ENCODE peak calls at places on chromosomes 4 and X, in seven cellular contexts. One of them, this sample, is unnamed.

GRCh38 chr4:56342746-56343145 is 44.5 kb downstream of the AASDH start:
- DNase-seq in body of pancreas: no peak
- DNase-seq in CD8-positive, alpha-beta T cell: no peak
- DNase-seq in A549: no peak
- DNase-seq in NCI-H510A treated with DMSO at 0.1 percent for 48 hours: no peak
- DNase-seq in cardiac muscle cell: no peak
- DNase-seq in MV-4-11: no peak
- DNase-seq in this sample: no peak

GRCh38 chrX:21745756-21746155 is 12.2 kb downstream of the SMPX start:
- DNase-seq in body of pancreas: peak; percentile 25
- DNase-seq in CD8-positive, alpha-beta T cell: peak; percentile 21
- DNase-seq in A549: peak; percentile 24
- DNase-seq in NCI-H510A treated with DMSO at 0.1 percent for 48 hours: peak; percentile 2
- DNase-seq in cardiac muscle cell: peak; percentile 56
- DNase-seq in MV-4-11: peak; percentile 8
- DNase-seq in this sample: peak; percentile 21

GRCh38 chrX:12007881-12008280 is 130.4 kb upstream of the FRMPD4 start:
- DNase-seq in body of pancreas: no peak
- DNase-seq in CD8-positive, alpha-beta T cell: no peak
- DNase-seq in A549: peak; percentile 68
- DNase-seq in NCI-H510A treated with DMSO at 0.1 percent for 48 hours: no peak
- DNase-seq in cardiac muscle cell: no peak
- DNase-seq in MV-4-11: no peak
- DNase-seq in this sample: no peak

GRCh38 chr4:75995727-75996126 is 5.0 kb upstream of the SDAD1 start:
- DNase-seq in body of pancreas: peak; percentile 9
- DNase-seq in CD8-positive, alpha-beta T cell: no peak
- DNase-seq in A549: peak; percentile 44
- DNase-seq in NCI-H510A treated with DMSO at 0.1 percent for 48 hours: peak; percentile 85
- DNase-seq in cardiac muscle cell: peak; percentile 68
- DNase-seq in MV-4-11: peak; percentile 35
- DNase-seq in this sample: no peak

GRCh38 chrX:134659761-134660160 is 1.5 kb upstream of the PLAC1 start:
- DNase-seq in body of pancreas: no peak
- DNase-seq in CD8-positive, alpha-beta T cell: no peak
- DNase-seq in A549: no peak
- DNase-seq in NCI-H510A treated with DMSO at 0.1 percent for 48 hours: no peak
- DNase-seq in cardiac muscle cell: no peak
- DNase-seq in MV-4-11: no peak
- DNase-seq in this sample: no peak

GRCh38 chr4:22739933-22740332 is 47.2 kb downstream of the GBA3 start:
- DNase-seq in body of pancreas: no peak
- DNase-seq in CD8-positive, alpha-beta T cell: no peak
- DNase-seq in A549: no peak
- DNase-seq in NCI-H510A treated with DMSO at 0.1 percent for 48 hours: no peak
- DNase-seq in cardiac muscle cell: no peak
- DNase-seq in MV-4-11: no peak
- DNase-seq in this sample: no peak

GRCh38 chr4:64407000-64407399 is 2.2 kb downstream of the TECRL start:
- DNase-seq in body of pancreas: no peak
- DNase-seq in CD8-positive, alpha-beta T cell: no peak
- DNase-seq in A549: no peak
- DNase-seq in NCI-H510A treated with DMSO at 0.1 percent for 48 hours: no peak
- DNase-seq in cardiac muscle cell: peak; percentile 35
- DNase-seq in MV-4-11: no peak
- DNase-seq in this sample: no peak

GRCh38 chrX:37871626-37872302 is 24.4 kb upstream of the DYNLT3 start:
- DNase-seq in body of pancreas: peak; percentile 3
- DNase-seq in CD8-positive, alpha-beta T cell: no peak
- DNase-seq in A549: peak; percentile 52
- DNase-seq in NCI-H510A treated with DMSO at 0.1 percent for 48 hours: no peak
- DNase-seq in cardiac muscle cell: no peak
- DNase-seq in MV-4-11: peak; percentile 72
- DNase-seq in this sample: no peak

GRCh38 chr4:41212221-41213203 is 1.8 kb downstream of the APBB2 start:
- DNase-seq in body of pancreas: peak; percentile 60
- DNase-seq in CD8-positive, alpha-beta T cell: no peak
- DNase-seq in A549: peak; percentile 69
- DNase-seq in NCI-H510A treated with DMSO at 0.1 percent for 48 hours: peak; percentile 9
- DNase-seq in cardiac muscle cell: peak; percentile 23
- DNase-seq in MV-4-11: no peak
- DNase-seq in this sample: no peak

GRCh38 chrX:81261576-81261975 is 59.7 kb downstream of the SH3BGRL start:
- DNase-seq in body of pancreas: no peak
- DNase-seq in CD8-positive, alpha-beta T cell: no peak
- DNase-seq in A549: peak; percentile 2
- DNase-seq in NCI-H510A treated with DMSO at 0.1 percent for 48 hours: no peak
- DNase-seq in cardiac muscle cell: no peak
- DNase-seq in MV-4-11: no peak
- DNase-seq in this sample: no peak

GRCh38 chr4:90495211-90495610 is 368.0 kb downstream of the CCSER1 start:
- DNase-seq in body of pancreas: no peak
- DNase-seq in CD8-positive, alpha-beta T cell: no peak
- DNase-seq in A549: no peak
- DNase-seq in NCI-H510A treated with DMSO at 0.1 percent for 48 hours: no peak
- DNase-seq in cardiac muscle cell: no peak
- DNase-seq in MV-4-11: no peak
- DNase-seq in this sample: no peak

GRCh38 chr4:147108409-147108808 is 162.7 kb upstream of the TTC29 start:
- DNase-seq in body of pancreas: no peak
- DNase-seq in CD8-positive, alpha-beta T cell: no peak
- DNase-seq in A549: no peak
- DNase-seq in NCI-H510A treated with DMSO at 0.1 percent for 48 hours: no peak
- DNase-seq in cardiac muscle cell: no peak
- DNase-seq in MV-4-11: no peak
- DNase-seq in this sample: no peak

GRCh38 chr4:107202744-107203143 is 166.6 kb upstream of the DKK2 start:
- DNase-seq in body of pancreas: no peak
- DNase-seq in CD8-positive, alpha-beta T cell: no peak
- DNase-seq in A549: no peak
- DNase-seq in NCI-H510A treated with DMSO at 0.1 percent for 48 hours: no peak
- DNase-seq in cardiac muscle cell: no peak
- DNase-seq in MV-4-11: no peak
- DNase-seq in this sample: no peak

GRCh38 chr4:65825121-65825520 is 154.8 kb upstream of the EPHA5 start:
- DNase-seq in body of pancreas: no peak
- DNase-seq in CD8-positive, alpha-beta T cell: no peak
- DNase-seq in A549: peak; percentile 1
- DNase-seq in NCI-H510A treated with DMSO at 0.1 percent for 48 hours: no peak
- DNase-seq in cardiac muscle cell: no peak
- DNase-seq in MV-4-11: no peak
- DNase-seq in this sample: no peak

GRCh38 chr4:171794528-171794927 is 18.7 kb upstream of the GALNTL6 start:
- DNase-seq in body of pancreas: no peak
- DNase-seq in CD8-positive, alpha-beta T cell: no peak
- DNase-seq in A549: no peak
- DNase-seq in NCI-H510A treated with DMSO at 0.1 percent for 48 hours: no peak
- DNase-seq in cardiac muscle cell: peak; percentile 27
- DNase-seq in MV-4-11: no peak
- DNase-seq in this sample: no peak

GRCh38 chrX:41596586-41596985 is 92.2 kb upstream of the GPR34 start:
- DNase-seq in body of pancreas: no peak
- DNase-seq in CD8-positive, alpha-beta T cell: no peak
- DNase-seq in A549: no peak
- DNase-seq in NCI-H510A treated with DMSO at 0.1 percent for 48 hours: no peak
- DNase-seq in cardiac muscle cell: no peak
- DNase-seq in MV-4-11: no peak
- DNase-seq in this sample: no peak

GRCh38 chrX:28498658-28499057 is 88.6 kb upstream of the IL1RAPL1 start:
- DNase-seq in body of pancreas: no peak
- DNase-seq in CD8-positive, alpha-beta T cell: no peak
- DNase-seq in A549: no peak
- DNase-seq in NCI-H510A treated with DMSO at 0.1 percent for 48 hours: no peak
- DNase-seq in cardiac muscle cell: no peak
- DNase-seq in MV-4-11: no peak
- DNase-seq in this sample: no peak

GRCh38 chr4:1846580-1846979 is 9.4 kb downstream of the LETM1 start:
- DNase-seq in body of pancreas: no peak
- DNase-seq in CD8-positive, alpha-beta T cell: no peak
- DNase-seq in A549: no peak
- DNase-seq in NCI-H510A treated with DMSO at 0.1 percent for 48 hours: no peak
- DNase-seq in cardiac muscle cell: no peak
- DNase-seq in MV-4-11: no peak
- DNase-seq in this sample: no peak

GRCh38 chr4:153465583-153465921 is 608 bp upstream of the TMEM131L start:
- DNase-seq in body of pancreas: peak; percentile 78
- DNase-seq in CD8-positive, alpha-beta T cell: peak; percentile 42
- DNase-seq in A549: peak; percentile 61
- DNase-seq in NCI-H510A treated with DMSO at 0.1 percent for 48 hours: peak; percentile 15
- DNase-seq in cardiac muscle cell: peak; percentile 52
- DNase-seq in MV-4-11: peak; percentile 50
- DNase-seq in this sample: peak; percentile 17

GRCh38 chr4:148923881-148924280 is 481.7 kb upstream of the NR3C2 start:
- DNase-seq in body of pancreas: no peak
- DNase-seq in CD8-positive, alpha-beta T cell: no peak
- DNase-seq in A549: no peak
- DNase-seq in NCI-H510A treated with DMSO at 0.1 percent for 48 hours: no peak
- DNase-seq in cardiac muscle cell: no peak
- DNase-seq in MV-4-11: no peak
- DNase-seq in this sample: no peak

GRCh38 chr4:144421839-144422565 is 224.0 kb upstream of the HHIP start:
- DNase-seq in body of pancreas: no peak
- DNase-seq in CD8-positive, alpha-beta T cell: no peak
- DNase-seq in A549: no peak
- DNase-seq in NCI-H510A treated with DMSO at 0.1 percent for 48 hours: no peak
- DNase-seq in cardiac muscle cell: no peak
- DNase-seq in MV-4-11: no peak
- DNase-seq in this sample: no peak

GRCh38 chr4:140140566-140140965 is 13.4 kb downstream of the MAML3 start:
- DNase-seq in body of pancreas: no peak
- DNase-seq in CD8-positive, alpha-beta T cell: no peak
- DNase-seq in A549: no peak
- DNase-seq in NCI-H510A treated with DMSO at 0.1 percent for 48 hours: no peak
- DNase-seq in cardiac muscle cell: no peak
- DNase-seq in MV-4-11: no peak
- DNase-seq in this sample: no peak

GRCh38 chr4:7103599-7104365 is 35.9 kb upstream of the GRPEL1 start:
- DNase-seq in body of pancreas: peak; percentile 89
- DNase-seq in CD8-positive, alpha-beta T cell: no peak
- DNase-seq in A549: peak; percentile 51
- DNase-seq in NCI-H510A treated with DMSO at 0.1 percent for 48 hours: no peak
- DNase-seq in cardiac muscle cell: peak; percentile 37
- DNase-seq in MV-4-11: peak; percentile 38
- DNase-seq in this sample: peak; percentile 53

GRCh38 chrX:53594354-53594753 is 92.2 kb downstream of the HUWE1 start:
- DNase-seq in body of pancreas: no peak
- DNase-seq in CD8-positive, alpha-beta T cell: no peak
- DNase-seq in A549: no peak
- DNase-seq in NCI-H510A treated with DMSO at 0.1 percent for 48 hours: no peak
- DNase-seq in cardiac muscle cell: no peak
- DNase-seq in MV-4-11: peak; percentile 82
- DNase-seq in this sample: no peak

GRCh38 chr4:183314806-183315205 is 5.3 kb downstream of the CLDN22 start:
- DNase-seq in body of pancreas: no peak
- DNase-seq in CD8-positive, alpha-beta T cell: no peak
- DNase-seq in A549: no peak
- DNase-seq in NCI-H510A treated with DMSO at 0.1 percent for 48 hours: no peak
- DNase-seq in cardiac muscle cell: no peak
- DNase-seq in MV-4-11: no peak
- DNase-seq in this sample: no peak

GRCh38 chr4:141448490-141448889 is 187.9 kb upstream of the IL15 start:
- DNase-seq in body of pancreas: no peak
- DNase-seq in CD8-positive, alpha-beta T cell: no peak
- DNase-seq in A549: no peak
- DNase-seq in NCI-H510A treated with DMSO at 0.1 percent for 48 hours: no peak
- DNase-seq in cardiac muscle cell: no peak
- DNase-seq in MV-4-11: no peak
- DNase-seq in this sample: no peak

GRCh38 chr4:684611-685010 is 4.3 kb downstream of the SLC49A3 start:
- DNase-seq in body of pancreas: no peak
- DNase-seq in CD8-positive, alpha-beta T cell: no peak
- DNase-seq in A549: no peak
- DNase-seq in NCI-H510A treated with DMSO at 0.1 percent for 48 hours: no peak
- DNase-seq in cardiac muscle cell: no peak
- DNase-seq in MV-4-11: no peak
- DNase-seq in this sample: no peak

GRCh38 chr4:185145572-185145971 is 2.5 kb downstream of the SLC25A4 start:
- DNase-seq in body of pancreas: peak; percentile 37
- DNase-seq in CD8-positive, alpha-beta T cell: no peak
- DNase-seq in A549: no peak
- DNase-seq in NCI-H510A treated with DMSO at 0.1 percent for 48 hours: no peak
- DNase-seq in cardiac muscle cell: peak; percentile 15
- DNase-seq in MV-4-11: no peak
- DNase-seq in this sample: no peak

GRCh38 chrX:19682712-19683331 is 167.5 kb upstream of the MAP3K15 start:
- DNase-seq in body of pancreas: peak; percentile 65
- DNase-seq in CD8-positive, alpha-beta T cell: peak; percentile 89
- DNase-seq in A549: peak; percentile 36
- DNase-seq in NCI-H510A treated with DMSO at 0.1 percent for 48 hours: peak; percentile 23
- DNase-seq in cardiac muscle cell: peak; percentile 23
- DNase-seq in MV-4-11: peak; percentile 65
- DNase-seq in this sample: peak; percentile 45

GRCh38 chr4:38230121-38230728 is 270.0 kb downstream of the PTTG2 start:
- DNase-seq in body of pancreas: peak; percentile 5
- DNase-seq in CD8-positive, alpha-beta T cell: no peak
- DNase-seq in A549: no peak
- DNase-seq in NCI-H510A treated with DMSO at 0.1 percent for 48 hours: no peak
- DNase-seq in cardiac muscle cell: no peak
- DNase-seq in MV-4-11: no peak
- DNase-seq in this sample: no peak

GRCh38 chr4:77052352-77052751 is 23.4 kb downstream of the CCNI start:
- DNase-seq in body of pancreas: peak; percentile 48
- DNase-seq in CD8-positive, alpha-beta T cell: peak; percentile 69
- DNase-seq in A549: peak; percentile 38
- DNase-seq in NCI-H510A treated with DMSO at 0.1 percent for 48 hours: peak; percentile 34
- DNase-seq in cardiac muscle cell: peak; percentile 64
- DNase-seq in MV-4-11: peak; percentile 17
- DNase-seq in this sample: peak; percentile 43

GRCh38 chrX:38940547-38940946 is 139.3 kb downstream of the MID1IP1 start:
- DNase-seq in body of pancreas: no peak
- DNase-seq in CD8-positive, alpha-beta T cell: no peak
- DNase-seq in A549: no peak
- DNase-seq in NCI-H510A treated with DMSO at 0.1 percent for 48 hours: no peak
- DNase-seq in cardiac muscle cell: no peak
- DNase-seq in MV-4-11: no peak
- DNase-seq in this sample: no peak

GRCh38 chr4:147447820-147448219 is 33.1 kb upstream of the EDNRA start:
- DNase-seq in body of pancreas: no peak
- DNase-seq in CD8-positive, alpha-beta T cell: no peak
- DNase-seq in A549: no peak
- DNase-seq in NCI-H510A treated with DMSO at 0.1 percent for 48 hours: no peak
- DNase-seq in cardiac muscle cell: no peak
- DNase-seq in MV-4-11: no peak
- DNase-seq in this sample: no peak

GRCh38 chrX:133928365-133928764 is 57.0 kb downstream of the GPC3 start:
- DNase-seq in body of pancreas: no peak
- DNase-seq in CD8-positive, alpha-beta T cell: no peak
- DNase-seq in A549: no peak
- DNase-seq in NCI-H510A treated with DMSO at 0.1 percent for 48 hours: no peak
- DNase-seq in cardiac muscle cell: no peak
- DNase-seq in MV-4-11: no peak
- DNase-seq in this sample: no peak